ENCODE peak calls at places on chromosomes 3 and 15, in seven cellular contexts. W is A549; I is cardiac fibroblast; U is ascending aorta; C is WTC11; J is ovary; R is CD4-positive, alpha-beta T cell. D is an unnamed sample.
A peak's percentile ranks its signal among the peaks of the same experiment; 100 is the strongest.

GRCh38 chr3:52434491-52435115 is 10.3 kb downstream of the SEMA3G start:
- DNase-seq in U (no peak), W (no peak), R (no peak), I (no peak), C (no peak), J (no peak), D (no peak)

GRCh38 chr3:52959773-52960172 is 62.4 kb upstream of the STIMATE start:
- DNase-seq in J (no peak), U (no peak), C (no peak), I (no peak), R (no peak), W (no peak), D (no peak)

GRCh38 chr3:111200027-111200426 is 128.4 kb downstream of the NECTIN3 start:
- DNase-seq in J (no peak), I (no peak), U (no peak), R (no peak), C (no peak), W (no peak), D (peak; percentile 18)

GRCh38 chr3:107756649-107757048 is 233.9 kb downstream of the BBX start:
- DNase-seq in W (no peak), C (no peak), I (peak; percentile 19), R (no peak), J (no peak), U (no peak), D (no peak)

GRCh38 chr3:101484805-101485620 is 28.0 kb downstream of the SENP7 start:
- DNase-seq in W (no peak), R (no peak), C (no peak), J (no peak), U (no peak), I (peak; percentile 73), D (peak; percentile 81)

GRCh38 chr3:98688363-98688762 is 74.8 kb upstream of the ST3GAL6 start:
- DNase-seq in U (no peak), I (no peak), C (no peak), J (no peak), R (no peak), W (no peak), D (no peak)

GRCh38 chr3:33240261-33240660 is 21.7 kb upstream of the SUSD5 start:
- DNase-seq in U (no peak), R (no peak), I (no peak), J (no peak), W (no peak), C (no peak), D (no peak)

GRCh38 chr15:82196353-82196752 is 66.2 kb downstream of the EFL1 start:
- DNase-seq in I (no peak), U (no peak), C (no peak), R (no peak), J (no peak), W (no peak), D (no peak)

GRCh38 chr3:138140940-138141339 is 8.8 kb upstream of the A4GNT start:
- DNase-seq in U (no peak), J (no peak), I (no peak), W (no peak), R (no peak), C (no peak), D (peak; percentile 18)

GRCh38 chr3:63576826-63577225 is 75.6 kb upstream of the SNTN start:
- DNase-seq in R (no peak), I (no peak), C (no peak), U (no peak), J (no peak), W (no peak), D (no peak)

GRCh38 chr15:85667491-85668424 is 127.0 kb downstream of the KLHL25 start:
- DNase-seq in R (peak; percentile 15), C (no peak), I (peak; percentile 99), W (peak; percentile 80), J (peak; percentile 46), U (peak; percentile 87), D (peak; percentile 99)

GRCh38 chr15:50854594-50855490 is 53.6 kb upstream of the AP4E1 start:
- DNase-seq in W (no peak), R (no peak), U (no peak), I (no peak), J (no peak), C (no peak), D (peak; percentile 69)

GRCh38 chr3:72327008-72327407 is 521.2 kb downstream of the SHQ1 start:
- DNase-seq in J (no peak), R (no peak), U (no peak), C (no peak), I (no peak), W (no peak), D (no peak)

GRCh38 chr15:27017168-27017809 is 46.3 kb downstream of the GABRG3 start:
- DNase-seq in I (peak; percentile 37), R (no peak), U (no peak), J (no peak), C (peak; percentile 91), W (peak; percentile 87), D (peak; percentile 54)

GRCh38 chr3:25130724-25131123 is 297.3 kb upstream of the RARB start:
- DNase-seq in U (no peak), I (no peak), W (no peak), J (no peak), R (no peak), C (no peak), D (no peak)

GRCh38 chr3:58324675-58325390 is 7.9 kb upstream of the PXK start:
- DNase-seq in I (no peak), C (no peak), J (no peak), W (no peak), R (no peak), U (no peak), D (no peak)

GRCh38 chr3:69997486-69998307 is 1.8 kb upstream of the SAMMSON start:
- DNase-seq in C (no peak), W (no peak), J (no peak), I (no peak), U (no peak), R (no peak), D (peak; percentile 57)

GRCh38 chr15:83356516-83357399 is 72.3 kb upstream of the BNC1 start:
- DNase-seq in C (no peak), R (no peak), W (no peak), I (no peak), J (no peak), U (no peak), D (no peak)

GRCh38 chr15:41513282-41514227 is at the start of gene LTK:
- DNase-seq in I (no peak), R (no peak), W (no peak), C (peak; percentile 59), U (no peak), J (no peak), D (no peak)

GRCh38 chr15:48802867-48803266 is 8.0 kb downstream of the CEP152 start:
- DNase-seq in U (no peak), C (no peak), R (no peak), I (peak; percentile 93), J (no peak), W (no peak), D (peak; percentile 87)

GRCh38 chr3:28574036-28574435 is 225.4 kb upstream of the AZI2 start:
- DNase-seq in W (no peak), J (no peak), U (no peak), C (no peak), I (no peak), R (no peak), D (no peak)

GRCh38 chr3:162337630-162338029 is 841.0 kb downstream of the OTOL1 start:
- DNase-seq in U (no peak), J (no peak), C (no peak), W (no peak), R (no peak), I (peak; percentile 12), D (peak; percentile 91)

GRCh38 chr3:97138914-97139541 is 324.6 kb downstream of the EPHA6 start:
- DNase-seq in C (peak; percentile 27), R (no peak), I (peak; percentile 0), W (no peak), J (no peak), U (no peak), D (no peak)
- TF ChIP-seq CTCF in C (peak; percentile 73), R (no peak), I (no peak), W (no peak), J (no peak), U (no peak), D (no peak)

GRCh38 chr15:68639926-68640600 is 61.3 kb downstream of the CORO2B start:
- DNase-seq in I (peak; percentile 67), R (no peak), J (no peak), W (no peak), U (no peak), C (no peak), D (no peak)
- TF ChIP-seq CTCF in I (no peak), R (no peak), J (no peak), W (no peak), U (no peak), C (no peak), D (no peak)

GRCh38 chr3:160205606-160206005 is 19.6 kb upstream of the C3orf80 start:
- DNase-seq in W (no peak), C (no peak), R (no peak), U (no peak), I (no peak), J (no peak), D (no peak)

GRCh38 chr3:160213181-160213580 is 12.0 kb upstream of the C3orf80 start:
- DNase-seq in U (no peak), R (no peak), W (no peak), C (no peak), I (peak; percentile 21), J (no peak), D (no peak)

GRCh38 chr3:160210799-160211221 is 14.4 kb upstream of the C3orf80 start:
- DNase-seq in U (no peak), W (no peak), I (peak; percentile 87), R (no peak), C (no peak), J (no peak), D (peak; percentile 81)
- TF ChIP-seq CTCF in U (no peak), W (peak; percentile 43), I (peak; percentile 48), R (no peak), C (no peak), J (no peak), D (peak; percentile 64)

GRCh38 chr3:169390310-169390731 is 273.2 kb downstream of the MECOM start:
- DNase-seq in J (no peak), C (no peak), U (no peak), R (no peak), W (no peak), I (peak; percentile 24), D (peak; percentile 31)
- TF ChIP-seq CTCF in J (no peak), C (no peak), U (no peak), R (no peak), W (no peak), I (no peak), D (peak; percentile 36)